ENCODE peak calls at places on chromosomes 1 and 21, in seven cellular contexts. I is A549; K is central memory CD4-positive, alpha-beta T cell; V is transverse colon; G is RCC 7860; L is stimulated activated CD8-positive, alpha-beta memory T cell treated with anti-CD3 and anti-CD28 coated beads, Interleukin-4, amount 100 ng/mL, for 1 hour; E is NCI-H1105. Y is an unnamed sample.

GRCh38 chr1:43529206-43529731 is 1.4 kb upstream of the PTPRF start:
- DNase-seq in I (peak; percentile 69), K (peak; percentile 68), V (peak; percentile 89), G (peak; percentile 80), L (peak; percentile 66), E (peak; percentile 71), Y (peak; percentile 93)

GRCh38 chr1:1891349-1892078 is 627 bp upstream of the GNB1 start:
- DNase-seq in I (peak; percentile 59), K (no peak), V (peak; percentile 83), G (no peak), L (peak; percentile 56), E (peak; percentile 72), Y (peak; percentile 87)

GRCh38 chr1:247367786-247368342 is 36.2 kb upstream of the ZNF496 start:
- DNase-seq in I (no peak), K (no peak), V (no peak), G (peak; percentile 66), L (no peak), E (no peak), Y (no peak)

GRCh38 chr1:12469493-12469892 is 148.5 kb downstream of the DHRS3 start:
- DNase-seq in I (no peak), K (no peak), V (no peak), G (no peak), L (no peak), E (peak; percentile 45), Y (no peak)

GRCh38 chr1:43545686-43546387 is 15.2 kb downstream of the PTPRF start:
- DNase-seq in I (peak; percentile 59), K (no peak), V (peak; percentile 96), G (no peak), L (no peak), E (peak; percentile 90), Y (peak; percentile 97)

GRCh38 chr1:55060133-55060999 is 21.0 kb downstream of the PCSK9 start:
- DNase-seq in I (no peak), K (no peak), V (no peak), G (no peak), L (no peak), E (no peak), Y (no peak)

GRCh38 chr1:77230051-77230450 is 10.8 kb upstream of the PIGK start:
- DNase-seq in I (peak; percentile 21), K (no peak), V (no peak), G (peak; percentile 72), L (no peak), E (no peak), Y (no peak)

GRCh38 chr21:28016571-28016970 is 976.1 kb downstream of the LTN1 start:
- DNase-seq in I (no peak), K (no peak), V (no peak), G (no peak), L (no peak), E (no peak), Y (no peak)

GRCh38 chr21:46051821-46052675 is 45.9 kb upstream of the COL6A2 start:
- DNase-seq in I (no peak), K (no peak), V (no peak), G (no peak), L (no peak), E (no peak), Y (no peak)

GRCh38 chr1:116373451-116374339 is 651 bp downstream of the ATP1A1 start:
- DNase-seq in I (no peak), K (peak; percentile 61), V (peak; percentile 76), G (no peak), L (no peak), E (peak; percentile 45), Y (peak; percentile 79)

GRCh38 chr1:30788580-30789387 is 31.2 kb upstream of the LAPTM5 start:
- DNase-seq in I (no peak), K (no peak), V (no peak), G (no peak), L (no peak), E (no peak), Y (no peak)

GRCh38 chr1:31507221-31507620 is 69.1 kb upstream of the TINAGL1 start:
- DNase-seq in I (no peak), K (no peak), V (no peak), G (no peak), L (no peak), E (no peak), Y (no peak)

GRCh38 chr1:89274431-89274857 is 1.8 kb upstream of the GBP5 start:
- DNase-seq in I (no peak), K (peak; percentile 49), V (no peak), G (no peak), L (no peak), E (no peak), Y (no peak)

GRCh38 chr21:14916676-14917141 is 148.1 kb downstream of the NRIP1 start:
- DNase-seq in I (no peak), K (no peak), V (peak; percentile 10), G (no peak), L (no peak), E (no peak), Y (no peak)

GRCh38 chr1:233440952-233441401 is 113.5 kb downstream of the MAP3K21 start:
- DNase-seq in I (peak; percentile 33), K (no peak), V (no peak), G (peak; percentile 65), L (no peak), E (peak; percentile 16), Y (peak; percentile 25)

GRCh38 chr1:229238674-229239415 is 32.1 kb upstream of the RAB4A start:
- DNase-seq in I (no peak), K (no peak), V (no peak), G (no peak), L (no peak), E (no peak), Y (no peak)

GRCh38 chr1:174367892-174368291 is 79.9 kb upstream of the GPR52 start:
- DNase-seq in I (no peak), K (no peak), V (no peak), G (no peak), L (no peak), E (no peak), Y (no peak)

GRCh38 chr1:202130275-202130646 is 7.5 kb downstream of the GPR37L1 start:
- DNase-seq in I (no peak), K (no peak), V (no peak), G (no peak), L (no peak), E (peak; percentile 32), Y (no peak)

GRCh38 chr1:209154916-209155315 is 428.6 kb upstream of the CAMK1G start:
- DNase-seq in I (no peak), K (no peak), V (no peak), G (no peak), L (no peak), E (no peak), Y (no peak)

GRCh38 chr1:180231506-180232420 is 1.7 kb downstream of the LHX4 start:
- DNase-seq in I (peak; percentile 80), K (no peak), V (no peak), G (peak; percentile 57), L (no peak), E (no peak), Y (peak; percentile 37)

GRCh38 chr21:23936224-23936623 is 1671.1 kb downstream of the MRPL39 start:
- DNase-seq in I (no peak), K (no peak), V (no peak), G (no peak), L (no peak), E (no peak), Y (no peak)

GRCh38 chr1:59892836-59893811 is 33.4 kb downstream of the CYP2J2 start:
- DNase-seq in I (no peak), K (no peak), V (no peak), G (no peak), L (no peak), E (no peak), Y (peak; percentile 57)

GRCh38 chr1:3349161-3349967 is 105.1 kb upstream of the ARHGEF16 start:
- DNase-seq in I (peak; percentile 16), K (no peak), V (no peak), G (no peak), L (no peak), E (no peak), Y (no peak)

GRCh38 chr1:211892577-211892976 is 62.0 kb upstream of the LPGAT1 start:
- DNase-seq in I (no peak), K (no peak), V (no peak), G (no peak), L (no peak), E (no peak), Y (no peak)

GRCh38 chr1:27602510-27603319 is 1.2 kb downstream of the AHDC1 start:
- DNase-seq in I (peak; percentile 25), K (peak; percentile 44), V (peak; percentile 72), G (no peak), L (no peak), E (peak; percentile 41), Y (peak; percentile 61)

GRCh38 chr1:81799939-81800740 is 594 bp upstream of the ADGRL2 start:
- DNase-seq in I (no peak), K (no peak), V (peak; percentile 23), G (peak; percentile 30), L (no peak), E (peak; percentile 70), Y (peak; percentile 45)

GRCh38 chr1:192580351-192580962 is 4.9 kb downstream of the RGS1 start:
- DNase-seq in I (no peak), K (peak; percentile 30), V (peak; percentile 16), G (peak; percentile 64), L (no peak), E (no peak), Y (peak; percentile 21)

GRCh38 chr1:232868793-232869491 is 63.7 kb downstream of the MAP10 start:
- DNase-seq in I (peak; percentile 7), K (no peak), V (no peak), G (peak; percentile 76), L (no peak), E (no peak), Y (no peak)

GRCh38 chr1:116852910-116853309 is 56.8 kb upstream of the PTGFRN start:
- DNase-seq in I (no peak), K (no peak), V (no peak), G (peak; percentile 56), L (no peak), E (no peak), Y (no peak)

GRCh38 chr1:2607681-2608041 is 21.1 kb downstream of the PRXL2B start:
- DNase-seq in I (no peak), K (no peak), V (peak; percentile 7), G (no peak), L (no peak), E (no peak), Y (no peak)

GRCh38 chr1:165408518-165408917 is 36.4 kb downstream of the RXRG start:
- DNase-seq in I (peak; percentile 39), K (no peak), V (no peak), G (peak; percentile 28), L (no peak), E (peak; percentile 46), Y (no peak)

GRCh38 chr21:43861716-43862115 is 3.3 kb upstream of the AGPAT3 start:
- DNase-seq in I (no peak), K (no peak), V (no peak), G (no peak), L (no peak), E (peak; percentile 26), Y (no peak)

GRCh38 chr1:22702671-22703070 is 8.0 kb upstream of the EPHB2 start:
- DNase-seq in I (no peak), K (no peak), V (peak; percentile 52), G (no peak), L (no peak), E (no peak), Y (peak; percentile 70)

GRCh38 chr1:23568608-23569383 is 9.5 kb upstream of the ID3 start:
- DNase-seq in I (no peak), K (no peak), V (no peak), G (no peak), L (no peak), E (no peak), Y (no peak)